ENCODE peak calls at places on chromosomes 12 and 14, in five cellular contexts. One of them, this sample, is unnamed.

GRCh38 chr12:11310336-11310735 is at the start of gene PRB4:
- DNase-seq in psoas muscle: no peak
- DNase-seq in BJ: no peak
- DNase-seq in breast epithelium: no peak
- DNase-seq in transverse colon: no peak
- DNase-seq in this sample: no peak

GRCh38 chr12:6852651-6853354 is 853 bp downstream of the USP5 start:
- DNase-seq in breast epithelium: no peak
- DNase-seq in psoas muscle: no peak
- DNase-seq in BJ: no peak
- DNase-seq in transverse colon: peak; percentile 50
- DNase-seq in this sample: peak; percentile 63

GRCh38 chr14:100246809-100247428 is 8.0 kb downstream of the YY1 start:
- DNase-seq in breast epithelium: no peak
- DNase-seq in transverse colon: no peak
- DNase-seq in psoas muscle: no peak
- DNase-seq in BJ: no peak
- DNase-seq in this sample: no peak

GRCh38 chr14:65258391-65258790 is 154.1 kb upstream of the FUT8 start:
- DNase-seq in transverse colon: no peak
- DNase-seq in BJ: no peak
- DNase-seq in breast epithelium: no peak
- DNase-seq in psoas muscle: no peak
- DNase-seq in this sample: no peak

GRCh38 chr14:101595887-101596721 is 34.8 kb downstream of the DIO3 start:
- DNase-seq in psoas muscle: no peak
- DNase-seq in transverse colon: peak; percentile 14
- DNase-seq in BJ: no peak
- DNase-seq in breast epithelium: no peak
- DNase-seq in this sample: no peak

GRCh38 chr12:62805517-62805916 is 129.4 kb downstream of the PPM1H start:
- DNase-seq in psoas muscle: no peak
- DNase-seq in BJ: no peak
- DNase-seq in breast epithelium: no peak
- DNase-seq in transverse colon: no peak
- DNase-seq in this sample: no peak

GRCh38 chr12:116426391-116427136 is 132.6 kb upstream of the MAP1LC3B2 start:
- DNase-seq in BJ: peak; percentile 94
- DNase-seq in breast epithelium: peak; percentile 84
- DNase-seq in psoas muscle: peak; percentile 73
- DNase-seq in transverse colon: peak; percentile 27
- DNase-seq in this sample: no peak

GRCh38 chr14:38003746-38004609 is 203.7 kb upstream of the SSTR1 start:
- DNase-seq in psoas muscle: no peak
- DNase-seq in transverse colon: no peak
- DNase-seq in BJ: no peak
- DNase-seq in breast epithelium: no peak
- DNase-seq in this sample: no peak

GRCh38 chr12:115998119-115998633 is 279.3 kb downstream of the MED13L start:
- DNase-seq in breast epithelium: no peak
- DNase-seq in BJ: peak; percentile 8
- DNase-seq in psoas muscle: no peak
- DNase-seq in transverse colon: peak; percentile 14
- DNase-seq in this sample: peak; percentile 21

GRCh38 chr14:19947413-19948090 is 16.8 kb downstream of the OR4K1 start:
- DNase-seq in transverse colon: no peak
- DNase-seq in BJ: no peak
- DNase-seq in psoas muscle: no peak
- DNase-seq in breast epithelium: no peak
- DNase-seq in this sample: peak; percentile 39

GRCh38 chr12:12927211-12928079 is 24.5 kb downstream of the GPRC5D start:
- DNase-seq in psoas muscle: no peak
- DNase-seq in transverse colon: peak; percentile 92
- DNase-seq in BJ: no peak
- DNase-seq in breast epithelium: peak; percentile 43
- DNase-seq in this sample: no peak

GRCh38 chr14:90349729-90350128 is 18.0 kb upstream of the NRDE2 start:
- DNase-seq in transverse colon: no peak
- DNase-seq in breast epithelium: no peak
- DNase-seq in psoas muscle: no peak
- DNase-seq in BJ: no peak
- DNase-seq in this sample: no peak

GRCh38 chr12:109462868-109463692 is 14.0 kb downstream of the KCTD10 start:
- DNase-seq in transverse colon: peak; percentile 74
- DNase-seq in breast epithelium: peak; percentile 94
- DNase-seq in psoas muscle: peak; percentile 87
- DNase-seq in BJ: peak; percentile 95
- DNase-seq in this sample: no peak

GRCh38 chr12:94198872-94199271 is 50.5 kb downstream of the PLXNC1 start:
- DNase-seq in transverse colon: no peak
- DNase-seq in psoas muscle: no peak
- DNase-seq in BJ: no peak
- DNase-seq in breast epithelium: no peak
- DNase-seq in this sample: no peak

GRCh38 chr14:76115010-76115422 is 36.7 kb upstream of the GPATCH2L start:
- DNase-seq in psoas muscle: no peak
- DNase-seq in breast epithelium: no peak
- DNase-seq in transverse colon: no peak
- DNase-seq in BJ: no peak
- DNase-seq in this sample: no peak

GRCh38 chr12:131163189-131163738 is 209.6 kb downstream of the ADGRD1 start:
- DNase-seq in psoas muscle: no peak
- DNase-seq in breast epithelium: no peak
- DNase-seq in transverse colon: no peak
- DNase-seq in BJ: no peak
- DNase-seq in this sample: no peak

GRCh38 chr14:56996721-56997399 is 186.6 kb upstream of the OTX2 start:
- DNase-seq in BJ: no peak
- DNase-seq in psoas muscle: no peak
- DNase-seq in transverse colon: no peak
- DNase-seq in breast epithelium: no peak
- DNase-seq in this sample: no peak

GRCh38 chr12:95633671-95634465 is 82.6 kb upstream of the USP44 start:
- DNase-seq in transverse colon: peak; percentile 28
- DNase-seq in BJ: no peak
- DNase-seq in psoas muscle: no peak
- DNase-seq in breast epithelium: peak; percentile 67
- DNase-seq in this sample: no peak

GRCh38 chr14:100577321-100577985 is 9.8 kb downstream of the BEGAIN start:
- DNase-seq in transverse colon: no peak
- DNase-seq in breast epithelium: no peak
- DNase-seq in BJ: no peak
- DNase-seq in psoas muscle: peak; percentile 11
- DNase-seq in this sample: no peak

GRCh38 chr14:64721391-64721791 is 17.2 kb downstream of the PLEKHG3 start:
- DNase-seq in BJ: peak; percentile 82
- DNase-seq in breast epithelium: peak; percentile 58
- DNase-seq in psoas muscle: peak; percentile 53
- DNase-seq in transverse colon: peak; percentile 64
- DNase-seq in this sample: no peak

GRCh38 chr14:52146504-52146903 is 77.6 kb upstream of the NID2 start:
- DNase-seq in breast epithelium: no peak
- DNase-seq in BJ: no peak
- DNase-seq in psoas muscle: no peak
- DNase-seq in transverse colon: no peak
- DNase-seq in this sample: no peak
- H3K4me3 ChIP-seq in breast epithelium: no peak overlapping the region
- H3K4me3 ChIP-seq in BJ: no peak overlapping the region
- H3K4me3 ChIP-seq in psoas muscle: no peak overlapping the region
- H3K4me3 ChIP-seq in transverse colon: no peak overlapping the region
- H3K4me3 ChIP-seq in this sample: no peak overlapping the region

DNA sequence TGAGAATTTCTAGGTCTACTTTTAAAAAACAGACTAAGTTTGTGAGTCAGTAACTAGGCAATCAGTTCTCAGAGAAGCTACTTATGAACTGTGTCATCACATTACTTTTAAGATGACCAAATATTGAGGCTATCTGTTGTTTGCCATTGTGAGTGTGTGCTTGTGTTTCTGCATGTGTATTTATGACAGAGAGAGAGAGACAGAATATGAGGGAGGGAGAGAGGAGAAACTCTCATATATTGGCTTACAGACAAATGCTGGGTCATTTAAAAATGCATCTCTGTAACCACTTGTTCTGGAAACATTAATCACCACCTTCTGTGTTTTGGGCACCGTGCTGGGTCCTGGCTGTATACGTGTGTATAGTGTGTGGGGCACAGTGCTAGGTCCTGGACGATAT is 161.5 kb upstream of the FRMD6 start:
- DNase-seq in breast epithelium: no peak
- DNase-seq in transverse colon: no peak
- DNase-seq in BJ: peak; percentile 82
- DNase-seq in psoas muscle: no peak
- DNase-seq in this sample: no peak
- H3K4me3 ChIP-seq in breast epithelium: peak overlapping the region; percentile 44
- H3K4me3 ChIP-seq in transverse colon: no peak overlapping the region
- H3K4me3 ChIP-seq in BJ: no peak overlapping the region
- H3K4me3 ChIP-seq in psoas muscle: no peak overlapping the region
- H3K4me3 ChIP-seq in this sample: no peak overlapping the region

GRCh38 chr12:120687570-120688289 is 781 bp downstream of the MLEC start:
- DNase-seq in breast epithelium: no peak
- DNase-seq in transverse colon: peak; percentile 40
- DNase-seq in BJ: no peak
- DNase-seq in psoas muscle: no peak
- DNase-seq in this sample: peak; percentile 26

GRCh38 chr12:120688527-120689071 is 1.6 kb downstream of the MLEC start:
- DNase-seq in BJ: no peak
- DNase-seq in breast epithelium: no peak
- DNase-seq in psoas muscle: no peak
- DNase-seq in transverse colon: peak; percentile 56
- DNase-seq in this sample: no peak

GRCh38 chr12:120690978-120691377 is 4.0 kb downstream of the MLEC start:
- DNase-seq in BJ: no peak
- DNase-seq in transverse colon: no peak
- DNase-seq in breast epithelium: no peak
- DNase-seq in psoas muscle: no peak
- DNase-seq in this sample: no peak

GRCh38 chr12:120689397-120690082 is 2.6 kb downstream of the MLEC start:
- DNase-seq in transverse colon: no peak
- DNase-seq in BJ: no peak
- DNase-seq in breast epithelium: no peak
- DNase-seq in psoas muscle: no peak
- DNase-seq in this sample: no peak

GRCh38 chr12:120690083-120690450 is 3.1 kb downstream of the MLEC start:
- DNase-seq in transverse colon: no peak
- DNase-seq in BJ: no peak
- DNase-seq in breast epithelium: no peak
- DNase-seq in psoas muscle: no peak
- DNase-seq in this sample: no peak
- H3K4me3 ChIP-seq in transverse colon: no peak overlapping the region
- H3K4me3 ChIP-seq in BJ: no peak overlapping the region
- H3K4me3 ChIP-seq in breast epithelium: no peak overlapping the region
- H3K4me3 ChIP-seq in psoas muscle: peak overlapping the region; percentile 96
- H3K4me3 ChIP-seq in this sample: no peak overlapping the region

GRCh38 chr14:60327447-60328331 is 78.7 kb downstream of the PPM1A start:
- DNase-seq in BJ: no peak
- DNase-seq in transverse colon: peak; percentile 60
- DNase-seq in psoas muscle: peak; percentile 50
- DNase-seq in breast epithelium: no peak
- DNase-seq in this sample: peak; percentile 37
- H3K4me3 ChIP-seq in BJ: no peak overlapping the region
- H3K4me3 ChIP-seq in transverse colon: peak overlapping the region; percentile 35
- H3K4me3 ChIP-seq in psoas muscle: peak overlapping the region; percentile 53
- H3K4me3 ChIP-seq in breast epithelium: peak overlapping the region; percentile 58
- H3K4me3 ChIP-seq in this sample: peak overlapping the region; percentile 63